ENCODE peak calls at places on chromosome 16, in four cellular contexts. Q, M, U and Y are unnamed samples.

GRCh38 chr16:58614212-58614611 is 15.4 kb downstream of the CNOT1 start:
- DNase-seq in Q (peak), U (no peak), M (no peak), Y (no peak)

GRCh38 chr16:24853169-24853824 is 7.5 kb downstream of the SLC5A11 start:
- DNase-seq in Q (no peak), U (no peak), M (no peak), Y (no peak)

GRCh38 chr16:26787924-26788323 is 278.8 kb upstream of the C16orf82 start:
- DNase-seq in U (no peak), Q (no peak), M (no peak), Y (no peak)

GRCh38 chr16:11994187-11995119 is 17.9 kb downstream of the SNX29 start:
- DNase-seq in U (peak), M (no peak), Q (no peak), Y (no peak)

GRCh38 chr16:1194665-1195392 is 30.2 kb downstream of the TPSG1 start:
- DNase-seq in U (no peak), M (peak), Q (no peak), Y (peak)

GRCh38 chr16:20673882-20674683 is 23.4 kb downstream of the ACSM1 start:
- DNase-seq in U (no peak), M (no peak), Q (no peak), Y (no peak)

GRCh38 chr16:16861546-16861945 is 482.6 kb downstream of the NPIPA7 start:
- DNase-seq in U (peak), Q (peak), M (peak), Y (peak)

GRCh38 chr16:48156790-48157209 is 1.0 kb upstream of the ABCC12 start:
- DNase-seq in M (peak), Q (peak), U (peak), Y (peak)

GRCh38 chr16:66605177-66605999 is 884 bp downstream of the CMTM3 start:
- DNase-seq in M (peak), U (peak), Q (peak), Y (peak)

GRCh38 chr16:7381671-7382070 is 49.0 kb downstream of the RBFOX1 start:
- DNase-seq in U (no peak), M (no peak), Q (no peak), Y (no peak)

GRCh38 chr16:73546351-73546845 is 498.5 kb upstream of the ZFHX3 start:
- DNase-seq in U (no peak), Q (no peak), M (no peak), Y (no peak)

GRCh38 chr16:50948268-50948667 is 202.8 kb downstream of the SALL1 start:
- DNase-seq in U (no peak), Q (no peak), M (no peak), Y (no peak)

GRCh38 chr16:90048347-90048722 is 28.8 kb downstream of the PRDM7 start:
- DNase-seq in Q (no peak), M (no peak), U (no peak), Y (no peak)

DNA sequence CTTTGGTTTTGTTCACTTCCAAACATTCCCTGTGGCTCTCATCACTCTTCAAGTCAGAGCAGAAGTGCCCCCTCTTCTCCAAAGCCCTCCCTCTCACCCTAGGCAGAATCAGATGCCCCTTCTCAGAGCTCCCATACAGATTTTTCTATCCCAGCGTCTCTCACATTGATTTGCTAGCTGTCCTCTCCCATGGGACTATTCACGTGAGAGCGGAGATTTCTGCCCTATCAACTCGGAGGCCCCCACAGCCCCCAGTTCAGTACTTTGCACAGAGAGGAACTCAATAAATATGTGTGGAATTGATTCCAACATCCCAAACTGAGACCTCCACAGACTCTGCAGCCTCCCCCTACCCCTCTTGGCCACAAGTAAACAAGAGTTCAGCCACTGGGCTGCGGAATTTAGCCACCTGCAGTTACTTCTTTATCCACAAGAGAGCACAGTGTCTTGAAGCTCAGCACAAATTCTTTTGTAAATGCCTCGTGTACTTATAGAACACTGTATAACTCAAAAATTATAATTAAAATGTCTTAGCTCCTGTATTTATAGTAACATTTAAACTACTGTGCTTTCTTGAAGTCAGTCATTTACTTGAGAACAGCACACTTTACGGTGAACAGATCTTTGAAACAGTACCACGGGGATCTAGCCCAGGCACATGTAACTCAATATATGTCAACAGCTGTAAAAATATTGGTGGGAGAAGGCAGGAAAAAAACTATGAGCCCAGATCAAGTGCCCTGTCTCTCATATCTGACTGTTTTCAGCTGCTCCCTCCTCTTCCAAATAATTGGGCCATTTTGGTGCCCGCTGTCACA is 182.9 kb downstream of the C16orf78 start:
- DNase-seq in U (no peak), Q (peak), M (peak), Y (peak)
- TF ChIP-seq CTCF in U (peak), Q (peak), M (peak), Y (peak)

GRCh38 chr16:75552951-75553350 is 3.1 kb downstream of the TMEM231 start:
- DNase-seq in Q (no peak), U (peak), M (no peak), Y (no peak)

GRCh38 chr16:75559564-75560372 is 3.7 kb upstream of the TMEM231 start:
- DNase-seq in Q (peak), M (no peak), U (peak), Y (no peak)

GRCh38 chr16:75555213-75555706 is 792 bp downstream of the TMEM231 start:
- DNase-seq in M (peak), U (peak), Q (peak), Y (peak)

GRCh38 chr16:75559002-75559401 is 3.0 kb upstream of the TMEM231 start:
- DNase-seq in M (no peak), Q (no peak), U (no peak), Y (no peak)

DNA sequence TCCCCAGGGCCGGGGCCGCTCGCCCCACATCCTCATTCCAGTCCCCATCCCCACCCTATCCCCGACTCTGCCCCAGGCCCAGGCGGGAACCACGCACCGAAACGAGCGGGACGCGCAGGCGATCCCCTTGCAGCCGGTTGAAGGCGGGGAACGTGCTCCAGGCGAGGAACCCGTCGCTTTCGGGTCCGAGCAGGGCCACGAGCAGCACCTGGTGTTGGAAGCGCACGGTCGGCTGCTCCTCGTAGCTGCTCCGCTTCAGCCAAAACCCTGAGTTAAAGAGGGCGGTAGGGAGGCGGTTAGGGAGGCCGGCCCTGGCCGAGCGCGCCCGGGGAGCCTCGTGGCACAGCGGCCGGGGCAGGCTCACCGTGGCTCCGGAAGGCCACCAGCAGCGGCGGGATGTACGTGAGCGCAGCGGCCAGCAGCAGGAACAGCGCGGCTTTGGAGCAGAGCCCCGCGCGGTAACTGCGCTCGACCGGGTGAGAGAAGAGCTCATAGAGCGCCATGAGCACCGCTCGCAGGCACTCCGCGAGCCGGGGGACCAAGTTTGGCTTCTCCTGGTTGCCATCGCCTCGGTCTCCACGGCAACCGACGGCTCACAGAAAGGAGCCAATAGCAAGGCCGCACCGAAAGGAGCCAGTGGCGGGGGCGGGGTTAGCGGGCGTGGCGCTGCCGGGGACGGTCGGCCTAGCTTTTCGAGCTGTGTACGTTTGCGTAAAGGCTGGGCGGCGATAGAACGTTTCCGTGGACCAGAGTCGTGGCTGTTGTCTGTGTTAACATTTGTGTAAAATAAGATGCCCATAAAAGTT is at the start of gene TMEM231:
- DNase-seq in Q (peak), M (peak), U (peak), Y (peak)
- TF ChIP-seq CTCF in Q (no peak), M (no peak), U (no peak), Y (peak)

GRCh38 chr16:70253291-70254094 is 1.8 kb upstream of the EXOSC6 start:
- DNase-seq in Q (peak), M (peak), U (peak), Y (peak)
- TF ChIP-seq CTCF in Q (peak), M (peak), U (peak), Y (peak)

GRCh38 chr16:19329932-19330331 is 44.4 kb downstream of the CLEC19A start:
- DNase-seq in M (no peak), U (no peak), Q (peak), Y (no peak)

GRCh38 chr16:19328364-19328763 is 42.8 kb downstream of the CLEC19A start:
- DNase-seq in U (no peak), M (no peak), Q (no peak), Y (no peak)

GRCh38 chr16:19331794-19332193 is 46.3 kb downstream of the CLEC19A start:
- DNase-seq in U (no peak), Q (no peak), M (no peak), Y (no peak)

GRCh38 chr16:19330801-19331484 is 45.4 kb downstream of the CLEC19A start:
- DNase-seq in U (no peak), M (no peak), Q (peak), Y (no peak)
- TF ChIP-seq CTCF in U (no peak), M (no peak), Q (no peak), Y (no peak)

DNA sequence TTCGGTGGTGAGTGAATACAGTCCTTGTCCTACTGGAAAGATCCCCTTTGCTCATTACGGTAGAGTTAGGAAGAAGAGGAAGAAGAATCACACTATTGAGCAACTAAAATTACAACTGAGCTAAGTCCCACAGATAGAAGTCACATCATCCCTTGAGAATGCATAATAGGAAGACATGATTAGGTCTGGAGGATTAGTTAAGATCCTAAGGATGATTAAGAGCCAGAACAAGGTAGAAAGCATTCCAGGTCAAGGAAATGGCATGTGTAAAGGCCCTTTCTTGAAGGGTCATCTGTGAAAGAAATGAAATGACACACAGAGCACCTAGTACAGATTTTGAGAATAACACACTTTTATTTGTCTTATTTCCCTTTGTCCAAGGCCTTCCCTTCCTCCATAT is 503.5 kb downstream of the HAPSTR1 start:
- DNase-seq in M (no peak), U (no peak), Q (no peak), Y (no peak)
- TF ChIP-seq CTCF in M (no peak), U (no peak), Q (no peak), Y (no peak)

DNA sequence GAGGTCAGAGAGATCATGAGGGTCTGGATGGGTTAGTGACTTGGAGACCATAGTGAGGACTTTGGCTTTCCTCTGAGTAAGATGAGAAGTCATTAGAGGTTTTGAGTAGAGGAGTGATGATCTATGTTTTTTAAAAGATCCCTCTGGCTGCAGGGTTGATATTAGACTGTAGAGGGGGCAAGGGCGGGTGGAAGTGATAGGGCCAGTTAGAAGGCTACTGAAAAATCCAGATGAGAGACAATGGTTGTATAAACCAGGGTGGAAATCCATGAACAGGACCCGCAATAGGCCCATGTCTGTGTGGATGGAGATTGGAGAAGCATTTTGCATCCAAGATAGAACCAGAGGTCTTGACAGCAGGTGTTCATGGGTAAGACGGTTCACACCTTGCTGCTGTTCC is 9.8 kb downstream of the ITGAL start:
- DNase-seq in Q (no peak), M (no peak), U (no peak), Y (no peak)
- TF ChIP-seq CTCF in Q (peak), M (no peak), U (no peak), Y (peak)

GRCh38 chr16:59754854-59755253 is 1020.7 kb upstream of the GOT2 start:
- DNase-seq in U (no peak), M (no peak), Q (no peak), Y (no peak)
- TF ChIP-seq CTCF in U (no peak), M (no peak), Q (no peak), Y (no peak)

DNA sequence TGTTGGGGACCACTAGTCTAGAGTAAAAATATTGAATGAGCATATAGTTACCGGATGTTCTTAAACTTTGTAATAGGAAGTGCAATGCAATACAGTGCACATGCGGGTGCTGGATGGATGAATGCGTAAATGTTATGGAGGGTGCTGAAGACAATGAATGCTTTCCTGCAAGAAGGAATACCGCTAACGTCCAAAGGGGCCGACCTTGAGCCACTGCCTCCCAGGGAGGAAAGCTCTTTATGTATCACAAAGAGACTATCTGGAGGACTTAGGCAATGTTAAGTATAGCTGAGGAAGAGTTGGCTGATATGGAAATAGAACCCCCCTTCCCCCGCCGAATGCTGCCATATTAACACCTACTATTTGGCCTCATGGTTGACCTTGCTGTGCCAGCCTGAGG is 27.5 kb upstream of the SHCBP1 start:
- DNase-seq in Q (no peak), M (no peak), U (no peak), Y (no peak)
- TF ChIP-seq CTCF in Q (no peak), M (no peak), U (no peak), Y (no peak)

DNA sequence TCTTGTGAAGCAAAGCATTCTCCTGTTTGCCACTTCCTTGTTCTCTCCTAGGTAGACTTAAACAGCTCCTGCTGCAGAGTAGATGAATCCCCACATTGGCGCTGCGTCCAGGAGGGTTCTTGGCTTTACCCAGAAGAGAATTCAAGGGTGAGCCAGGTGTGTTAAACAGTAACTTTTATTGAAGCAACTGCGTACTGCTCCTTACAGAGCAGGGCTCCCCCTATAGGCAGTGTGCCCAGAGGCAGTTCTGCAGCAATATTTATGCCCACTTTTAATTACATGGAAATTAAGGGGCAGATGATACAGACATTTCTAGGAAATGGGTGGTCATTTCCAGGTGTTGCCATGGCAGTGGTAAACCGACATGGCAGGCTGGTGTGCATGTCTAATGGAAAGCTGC is 987.6 kb upstream of the RBFOX1 start:
- DNase-seq in M (no peak), U (no peak), Q (no peak), Y (no peak)
- TF ChIP-seq CTCF in M (no peak), U (no peak), Q (no peak), Y (peak)

GRCh38 chr16:84989791-84990620 is 21.3 kb downstream of the ZDHHC7 start:
- DNase-seq in U (no peak), Q (no peak), M (no peak), Y (no peak)

GRCh38 chr16:84990782-84991181 is 20.6 kb downstream of the ZDHHC7 start:
- DNase-seq in M (no peak), U (no peak), Q (no peak), Y (no peak)

GRCh38 chr16:84986879-84987278 is 24.5 kb downstream of the ZDHHC7 start:
- DNase-seq in Q (no peak), U (no peak), M (no peak), Y (no peak)

GRCh38 chr16:84986102-84986501 is 25.2 kb downstream of the ZDHHC7 start:
- DNase-seq in U (no peak), Q (no peak), M (no peak), Y (no peak)

DNA sequence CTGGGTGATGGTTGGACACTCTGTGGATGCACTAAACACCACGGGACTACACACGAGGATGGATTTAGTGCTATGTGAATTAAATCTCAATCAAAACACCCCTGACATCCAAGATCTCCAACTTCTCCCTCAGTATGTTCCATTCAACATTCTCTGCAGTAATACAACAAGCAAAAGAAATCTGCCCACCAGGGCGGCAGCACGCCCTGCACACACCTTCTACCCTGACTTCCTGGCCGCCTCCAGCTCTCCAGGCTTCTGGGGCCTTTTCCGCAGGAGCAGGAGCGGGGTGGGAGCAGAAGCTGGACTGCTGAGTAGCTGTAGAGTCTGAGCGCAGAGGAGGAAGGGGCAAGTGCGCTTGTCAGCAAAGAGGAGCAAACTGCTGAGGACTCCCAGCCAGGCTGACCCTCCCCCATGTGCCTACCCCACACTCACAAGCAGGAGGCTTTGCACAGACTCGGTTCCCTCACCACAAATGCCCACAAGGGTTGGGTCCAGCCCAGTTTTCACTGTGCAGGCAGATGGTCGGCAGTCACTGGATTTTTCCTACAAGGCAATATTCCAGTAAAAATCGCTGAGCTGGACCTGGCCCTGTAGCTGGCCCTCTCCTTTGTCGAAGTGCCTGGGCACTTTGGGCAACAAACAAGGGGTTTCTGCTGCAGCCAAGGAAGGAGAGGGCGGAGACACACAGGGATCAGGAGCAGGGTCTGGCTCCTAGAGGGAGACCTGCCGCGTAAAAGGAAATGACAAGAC is 22.8 kb downstream of the ZDHHC7 start:
- DNase-seq in M (no peak), U (no peak), Q (no peak), Y (no peak)
- TF ChIP-seq CTCF in M (no peak), U (no peak), Q (no peak), Y (no peak)